ENCODE peak calls at places on chromosome 14, in six cellular contexts. T is H9, U is IMR-90, N is mesenchymal stem cell, F is neuronal stem cell, O is H1. Y is an unnamed sample. For H3K4me1, the result is how much of the 10 kb centered on the place peaks cover.

GRCh38 chr14:91925727-91926121 is 21.8 kb downstream of the FBLN5 start:
- DNase-seq in O (no peak), U (no peak), T (no peak), F (no peak), N (no peak), Y (no peak)

GRCh38 chr14:63542231-63542999 is 762 bp downstream of the PPP2R5E start:
- DNase-seq in O (no peak), F (peak), U (no peak), N (peak), T (peak), Y (no peak)

GRCh38 chr14:85534435-85534834 is 4.5 kb downstream of the FLRT2 start:
- DNase-seq in N (peak), O (no peak), F (peak), T (peak), U (peak), Y (no peak)

GRCh38 chr14:100715803-100716202 is 10.9 kb upstream of the DLK1 start:
- DNase-seq in T (no peak), O (no peak), U (no peak), F (no peak), N (no peak), Y (no peak)

GRCh38 chr14:52802597-52802996 is 11.2 kb upstream of the GNPNAT1 start:
- DNase-seq in U (peak), O (no peak), N (peak), T (no peak), F (no peak), Y (no peak)

GRCh38 chr14:42437809-42438208 is 831.1 kb downstream of the LRFN5 start:
- DNase-seq in N (no peak), O (no peak), F (no peak), U (no peak), T (no peak), Y (no peak)

GRCh38 chr14:104939666-104940410 is 15.2 kb downstream of the PLD4 start:
- DNase-seq in N (no peak), T (no peak), F (no peak), U (no peak), O (no peak), Y (no peak)

GRCh38 chr14:95386536-95386935 is 66.8 kb upstream of the CLMN start:
- DNase-seq in U (no peak), O (no peak), F (no peak), N (no peak), T (no peak), Y (no peak)

GRCh38 chr14:101813171-101813759 is 51.8 kb downstream of the PPP2R5C start:
- DNase-seq in T (no peak), U (no peak), N (no peak), F (no peak), O (no peak), Y (no peak)

GRCh38 chr14:104843442-104844305 is 21.4 kb upstream of the CEP170B start:
- DNase-seq in N (no peak), O (no peak), T (peak), U (no peak), F (peak), Y (peak)

GRCh38 chr14:101927859-101928258 is 36.5 kb upstream of the DYNC1H1 start:
- DNase-seq in O (no peak), T (no peak), F (no peak), U (peak), N (peak), Y (peak)

GRCh38 chr14:73207615-73208014 is 29.7 kb upstream of the PAPLN start:
- DNase-seq in F (no peak), O (no peak), T (no peak), U (no peak), N (no peak), Y (no peak)

GRCh38 chr14:52694761-52695480 is 437 bp downstream of the ERO1A start:
- DNase-seq in O (no peak), F (peak), T (no peak), N (peak), U (peak), Y (peak)

DNA sequence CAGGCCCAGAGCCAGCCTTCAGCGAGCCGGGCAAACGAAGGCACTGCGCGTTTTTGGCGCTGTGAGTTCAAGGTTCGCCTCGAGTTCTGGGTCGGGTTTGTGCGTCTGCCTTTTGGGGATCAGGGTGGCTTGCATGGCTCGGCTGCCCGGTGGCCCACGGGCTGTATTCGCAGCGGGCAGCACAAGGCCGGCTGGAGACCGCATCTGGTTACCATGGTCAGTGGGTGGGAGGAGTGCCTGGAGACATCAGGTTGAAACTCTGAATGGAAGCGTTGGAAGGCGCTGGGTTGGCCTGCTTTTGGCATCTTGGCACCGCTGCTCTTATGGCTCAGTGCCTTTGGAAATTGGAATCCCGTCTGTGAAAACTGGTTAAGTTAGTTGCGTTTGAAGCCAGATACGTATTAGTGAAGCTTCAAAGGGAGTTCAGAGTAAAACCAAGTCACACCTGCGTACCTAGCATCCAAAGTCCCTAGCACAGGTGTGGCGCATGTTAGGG is 50.9 kb downstream of the SNAPC1 start:
- DNase-seq in F (no peak), T (no peak), N (no peak), O (no peak), U (no peak), Y (no peak)
- H2AFZ ChIP-seq in F (peak), T (no peak), N (peak), O (peak), U (peak), Y (peak)

GRCh38 chr14:68402525-68403101 is 390.3 kb downstream of the ZFP36L1 start:
- DNase-seq in O (no peak), U (no peak), N (no peak), T (no peak), F (no peak), Y (peak)
- H3K4me1 ChIP-seq in O (under half), U (under half), N (under half), T (under half), F (under half), Y (under half)

DNA sequence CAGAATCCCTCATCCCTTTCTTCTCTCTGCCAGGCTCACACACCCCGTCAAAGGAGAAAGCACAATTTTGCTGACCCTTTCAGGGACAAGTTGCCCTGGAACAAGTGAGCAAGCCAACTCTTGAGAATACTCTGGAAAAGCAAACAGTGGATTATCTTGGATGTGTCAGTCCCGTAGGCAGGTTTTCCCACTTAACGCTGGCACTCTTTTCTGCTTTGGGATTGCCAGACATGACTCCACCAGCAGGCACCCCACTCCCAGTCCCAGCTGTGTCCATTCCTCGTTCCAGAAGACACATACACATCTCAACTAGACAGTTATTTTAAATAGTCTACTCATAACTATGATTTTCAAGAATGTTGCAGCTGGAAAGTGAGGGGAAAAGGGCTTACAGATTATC is 145.5 kb upstream of the CDKN3 start:
- DNase-seq in T (no peak), U (no peak), F (no peak), N (no peak), O (no peak), Y (peak)
- H2BK5ac ChIP-seq in T (no peak), U (no peak), F (no peak), N (peak), O (no peak), Y (no peak)

GRCh38 chr14:37585101-37585479 is 10.0 kb downstream of the FOXA1 start:
- DNase-seq in N (no peak), O (no peak), U (no peak), F (no peak), T (peak), Y (no peak)

GRCh38 chr14:37585971-37586759 is 8.9 kb downstream of the FOXA1 start:
- DNase-seq in U (no peak), O (no peak), F (no peak), T (no peak), N (peak), Y (no peak)

GRCh38 chr14:37584211-37585100 is 10.6 kb downstream of the FOXA1 start:
- DNase-seq in U (no peak), O (no peak), N (no peak), T (peak), F (no peak), Y (no peak)

GRCh38 chr14:37586783-37587428 is 8.1 kb downstream of the FOXA1 start:
- DNase-seq in F (no peak), T (no peak), N (peak), U (no peak), O (no peak), Y (no peak)

GRCh38 chr14:37583358-37584210 is 11.5 kb downstream of the FOXA1 start:
- DNase-seq in U (no peak), F (no peak), T (peak), O (no peak), N (peak), Y (no peak)
- H2AFZ ChIP-seq in U (peak), F (peak), T (no peak), O (no peak), N (no peak), Y (no peak)

Y was measured in trophoblast cell.